ENCODE peak calls at places on chromosomes 1 and 21, in five cellular contexts. One of them, this sample, is unnamed.

GRCh38 chr1:207298666-207299065 is 22.8 kb upstream of the CD55 start:
- DNase-seq in endothelial cell of umbilical vein: peak
- DNase-seq in cardiac muscle cell: no peak
- DNase-seq in GM12878: no peak
- DNase-seq in AG04449: no peak
- DNase-seq in this sample: no peak

GRCh38 chr1:205438213-205439158 is 16.6 kb upstream of the LEMD1 start:
- DNase-seq in AG04449: no peak
- DNase-seq in endothelial cell of umbilical vein: peak
- DNase-seq in GM12878: no peak
- DNase-seq in cardiac muscle cell: peak
- DNase-seq in this sample: peak

GRCh38 chr1:12413664-12414410 is 184.0 kb downstream of the VPS13D start:
- DNase-seq in AG04449: no peak
- DNase-seq in cardiac muscle cell: no peak
- DNase-seq in GM12878: no peak
- DNase-seq in endothelial cell of umbilical vein: no peak
- DNase-seq in this sample: no peak

GRCh38 chr1:167678422-167678821 is 43.4 kb upstream of the MPZL1 start:
- DNase-seq in cardiac muscle cell: no peak
- DNase-seq in AG04449: no peak
- DNase-seq in endothelial cell of umbilical vein: no peak
- DNase-seq in GM12878: no peak
- DNase-seq in this sample: no peak

GRCh38 chr1:219190605-219191004 is 16.9 kb downstream of the LYPLAL1 start:
- DNase-seq in endothelial cell of umbilical vein: no peak
- DNase-seq in AG04449: no peak
- DNase-seq in cardiac muscle cell: no peak
- DNase-seq in GM12878: no peak
- DNase-seq in this sample: no peak

GRCh38 chr1:243605604-243606003 is 244.4 kb downstream of the AKT3 start:
- DNase-seq in endothelial cell of umbilical vein: no peak
- DNase-seq in cardiac muscle cell: peak
- DNase-seq in AG04449: no peak
- DNase-seq in GM12878: no peak
- DNase-seq in this sample: peak

GRCh38 chr21:32140212-32141008 is 138.4 kb downstream of the MIS18A start:
- DNase-seq in GM12878: no peak
- DNase-seq in cardiac muscle cell: no peak
- DNase-seq in endothelial cell of umbilical vein: no peak
- DNase-seq in AG04449: no peak
- DNase-seq in this sample: no peak

GRCh38 chr1:234918216-234918841 is 210.3 kb downstream of the TOMM20 start:
- DNase-seq in GM12878: no peak
- DNase-seq in endothelial cell of umbilical vein: peak
- DNase-seq in cardiac muscle cell: peak
- DNase-seq in AG04449: no peak
- DNase-seq in this sample: peak

GRCh38 chr1:210918893-210919292 is 215.1 kb downstream of the KCNH1 start:
- DNase-seq in AG04449: no peak
- DNase-seq in cardiac muscle cell: no peak
- DNase-seq in GM12878: no peak
- DNase-seq in endothelial cell of umbilical vein: no peak
- DNase-seq in this sample: no peak

GRCh38 chr1:92934395-92935378 is 26.6 kb downstream of the DIPK1A start:
- DNase-seq in AG04449: peak
- DNase-seq in endothelial cell of umbilical vein: peak
- DNase-seq in cardiac muscle cell: peak
- DNase-seq in GM12878: no peak
- DNase-seq in this sample: peak

GRCh38 chr1:11925938-11926292 is 312 bp downstream of the KIAA2013 start:
- DNase-seq in AG04449: no peak
- DNase-seq in GM12878: no peak
- DNase-seq in endothelial cell of umbilical vein: no peak
- DNase-seq in cardiac muscle cell: no peak
- DNase-seq in this sample: no peak

GRCh38 chr1:218426343-218426657 is 81.2 kb downstream of the TGFB2 start:
- DNase-seq in GM12878: no peak
- DNase-seq in AG04449: no peak
- DNase-seq in cardiac muscle cell: peak
- DNase-seq in endothelial cell of umbilical vein: no peak
- DNase-seq in this sample: peak

GRCh38 chr1:1683104-1683905 is 9.3 kb downstream of the SLC35E2B start:
- DNase-seq in endothelial cell of umbilical vein: no peak
- DNase-seq in cardiac muscle cell: no peak
- DNase-seq in AG04449: no peak
- DNase-seq in GM12878: no peak
- DNase-seq in this sample: no peak

GRCh38 chr1:205842177-205842576 is 7.8 kb downstream of the PM20D1 start:
- DNase-seq in GM12878: no peak
- DNase-seq in endothelial cell of umbilical vein: no peak
- DNase-seq in AG04449: no peak
- DNase-seq in cardiac muscle cell: no peak
- DNase-seq in this sample: no peak

DNA sequence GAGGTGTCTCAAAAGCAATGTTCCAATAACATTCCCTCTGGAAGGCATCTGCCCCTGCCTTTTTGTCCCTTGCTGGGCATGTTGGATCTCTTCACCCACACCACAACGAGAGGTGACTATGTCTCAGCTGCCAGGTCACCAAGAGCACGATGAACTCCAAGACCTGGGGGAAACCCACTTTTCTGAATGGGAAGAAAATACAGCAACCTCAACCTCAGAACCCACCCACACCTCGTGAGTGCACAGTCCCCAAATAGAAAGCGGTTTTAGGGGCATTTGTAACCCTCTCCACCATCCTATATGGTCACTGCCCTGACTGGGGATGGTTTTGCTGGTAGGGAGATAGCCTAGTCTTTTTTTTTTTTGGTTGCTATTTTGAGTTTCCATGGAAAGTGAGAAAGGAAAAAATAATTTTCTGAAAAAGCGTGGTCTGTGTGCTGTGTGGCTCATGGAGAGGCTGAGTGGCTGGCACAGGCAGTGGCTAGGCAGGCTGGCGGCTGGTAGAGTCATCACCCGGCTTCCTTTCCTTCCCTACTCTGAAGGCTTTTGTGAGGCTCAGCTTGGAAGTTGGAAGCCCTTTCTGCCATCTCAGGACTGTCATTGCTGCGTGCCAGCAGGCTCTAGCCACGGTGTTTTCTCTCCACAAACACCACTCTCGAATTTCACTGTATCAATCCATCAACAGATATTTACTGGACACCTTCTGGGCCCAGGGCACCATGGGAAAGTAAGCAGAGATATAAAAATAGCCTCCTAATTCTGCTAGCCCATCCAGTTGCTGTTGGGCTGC is 15.8 kb downstream of the TSPAN2 start:
- DNase-seq in endothelial cell of umbilical vein: no peak
- DNase-seq in GM12878: no peak
- DNase-seq in cardiac muscle cell: no peak
- DNase-seq in AG04449: no peak
- DNase-seq in this sample: no peak
- H3K4me3 ChIP-seq in endothelial cell of umbilical vein: no peak
- H3K4me3 ChIP-seq in GM12878: no peak
- H3K4me3 ChIP-seq in cardiac muscle cell: no peak
- H3K4me3 ChIP-seq in AG04449: no peak
- H3K4me3 ChIP-seq in this sample: no peak

DNA sequence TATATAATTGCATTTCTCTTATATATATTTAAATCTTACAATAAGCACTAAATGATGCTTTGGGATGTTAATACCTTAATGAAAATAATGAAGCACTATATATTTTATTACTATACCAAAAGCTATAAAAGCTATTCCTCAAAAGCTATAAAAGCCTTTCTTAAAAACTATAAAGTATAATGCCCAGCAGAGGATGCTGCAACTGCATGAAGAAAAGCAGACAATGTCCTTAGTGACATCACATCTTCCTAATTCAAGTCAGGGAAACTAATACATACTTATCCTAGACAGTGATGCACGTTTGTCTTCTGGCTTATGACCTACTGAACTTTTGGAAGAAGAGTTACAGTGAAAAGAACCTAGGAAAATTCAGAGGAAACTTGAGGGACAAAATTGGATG is 13.6 kb upstream of the C1orf185 start:
- DNase-seq in endothelial cell of umbilical vein: peak
- DNase-seq in GM12878: no peak
- DNase-seq in cardiac muscle cell: peak
- DNase-seq in AG04449: no peak
- DNase-seq in this sample: peak
- TF ChIP-seq CTCF in endothelial cell of umbilical vein: no peak
- TF ChIP-seq CTCF in GM12878: peak
- TF ChIP-seq CTCF in cardiac muscle cell: peak
- TF ChIP-seq CTCF in AG04449: no peak
- TF ChIP-seq CTCF in this sample: peak

GRCh38 chr1:111222308-111223125 is 5.0 kb upstream of the CHI3L2 start:
- DNase-seq in GM12878: peak
- DNase-seq in cardiac muscle cell: peak
- DNase-seq in endothelial cell of umbilical vein: peak
- DNase-seq in AG04449: no peak
- DNase-seq in this sample: peak
- H3K4me3 ChIP-seq in GM12878: peak
- H3K4me3 ChIP-seq in cardiac muscle cell: no peak
- H3K4me3 ChIP-seq in endothelial cell of umbilical vein: no peak
- H3K4me3 ChIP-seq in AG04449: no peak
- H3K4me3 ChIP-seq in this sample: no peak

GRCh38 chr1:26537951-26538352 is 8.4 kb downstream of the RPS6KA1 start:
- DNase-seq in GM12878: no peak
- DNase-seq in AG04449: no peak
- DNase-seq in endothelial cell of umbilical vein: no peak
- DNase-seq in cardiac muscle cell: peak
- DNase-seq in this sample: peak
- TF ChIP-seq CTCF in GM12878: peak
- TF ChIP-seq CTCF in AG04449: peak
- TF ChIP-seq CTCF in endothelial cell of umbilical vein: no peak
- TF ChIP-seq CTCF in cardiac muscle cell: peak
- TF ChIP-seq CTCF in this sample: peak